ENCODE peak calls at places on chromosomes 5 and 9, in seven cellular contexts. One of them, this sample, is unnamed.

GRCh38 chr5:80874162-80874561 is 86.0 kb upstream of the RASGRF2 start:
- DNase-seq in SW 1271: no peak
- DNase-seq in activated CD8-positive, alpha-beta T cell treated with anti-CD3 and anti-CD28 coated beads for 36 hours: no peak
- DNase-seq in WTC11: no peak
- DNase-seq in H4: no peak
- DNase-seq in DMS79: no peak
- DNase-seq in stomach: no peak
- DNase-seq in this sample: no peak

GRCh38 chr9:69207503-69207902 is 33.4 kb downstream of the TJP2 start:
- DNase-seq in activated CD8-positive, alpha-beta T cell treated with anti-CD3 and anti-CD28 coated beads for 36 hours: no peak
- DNase-seq in stomach: no peak
- DNase-seq in H4: no peak
- DNase-seq in SW 1271: no peak
- DNase-seq in DMS79: no peak
- DNase-seq in WTC11: no peak
- DNase-seq in this sample: no peak

GRCh38 chr5:6712136-6712581 is 1.1 kb upstream of the TENT4A start:
- DNase-seq in DMS79: no peak
- DNase-seq in stomach: peak
- DNase-seq in SW 1271: peak
- DNase-seq in activated CD8-positive, alpha-beta T cell treated with anti-CD3 and anti-CD28 coated beads for 36 hours: peak
- DNase-seq in H4: peak
- DNase-seq in WTC11: peak
- DNase-seq in this sample: no peak

GRCh38 chr5:387491-388265 is 55.3 kb upstream of the EXOC3 start:
- DNase-seq in activated CD8-positive, alpha-beta T cell treated with anti-CD3 and anti-CD28 coated beads for 36 hours: no peak
- DNase-seq in DMS79: no peak
- DNase-seq in WTC11: no peak
- DNase-seq in SW 1271: no peak
- DNase-seq in H4: no peak
- DNase-seq in stomach: no peak
- DNase-seq in this sample: no peak

GRCh38 chr5:67732471-67732870 is 483.1 kb upstream of the PIK3R1 start:
- DNase-seq in stomach: no peak
- DNase-seq in SW 1271: no peak
- DNase-seq in H4: no peak
- DNase-seq in WTC11: no peak
- DNase-seq in activated CD8-positive, alpha-beta T cell treated with anti-CD3 and anti-CD28 coated beads for 36 hours: no peak
- DNase-seq in DMS79: no peak
- DNase-seq in this sample: no peak

GRCh38 chr9:126564716-126565115 is 49.0 kb upstream of the LMX1B start:
- DNase-seq in DMS79: no peak
- DNase-seq in H4: no peak
- DNase-seq in stomach: no peak
- DNase-seq in WTC11: peak
- DNase-seq in activated CD8-positive, alpha-beta T cell treated with anti-CD3 and anti-CD28 coated beads for 36 hours: peak
- DNase-seq in SW 1271: no peak
- DNase-seq in this sample: no peak

GRCh38 chr9:26745111-26745510 is 147.5 kb downstream of the CAAP1 start:
- DNase-seq in stomach: no peak
- DNase-seq in WTC11: no peak
- DNase-seq in SW 1271: no peak
- DNase-seq in DMS79: no peak
- DNase-seq in activated CD8-positive, alpha-beta T cell treated with anti-CD3 and anti-CD28 coated beads for 36 hours: no peak
- DNase-seq in H4: no peak
- DNase-seq in this sample: no peak

GRCh38 chr9:98994226-98995058 is 50.7 kb downstream of the COL15A1 start:
- DNase-seq in DMS79: peak
- DNase-seq in activated CD8-positive, alpha-beta T cell treated with anti-CD3 and anti-CD28 coated beads for 36 hours: no peak
- DNase-seq in WTC11: no peak
- DNase-seq in stomach: no peak
- DNase-seq in H4: no peak
- DNase-seq in SW 1271: no peak
- DNase-seq in this sample: no peak

GRCh38 chr5:32709789-32710334 is 1.3 kb upstream of the NPR3 start:
- DNase-seq in WTC11: peak
- DNase-seq in H4: peak
- DNase-seq in stomach: peak
- DNase-seq in SW 1271: peak
- DNase-seq in activated CD8-positive, alpha-beta T cell treated with anti-CD3 and anti-CD28 coated beads for 36 hours: peak
- DNase-seq in DMS79: no peak
- DNase-seq in this sample: peak

GRCh38 chr9:113543286-113544000 is 79.9 kb downstream of the RGS3 start:
- DNase-seq in WTC11: no peak
- DNase-seq in DMS79: no peak
- DNase-seq in activated CD8-positive, alpha-beta T cell treated with anti-CD3 and anti-CD28 coated beads for 36 hours: no peak
- DNase-seq in SW 1271: no peak
- DNase-seq in stomach: no peak
- DNase-seq in H4: no peak
- DNase-seq in this sample: no peak

GRCh38 chr5:31944683-31945445 is 229.3 kb downstream of the GOLPH3 start:
- DNase-seq in DMS79: no peak
- DNase-seq in stomach: peak
- DNase-seq in activated CD8-positive, alpha-beta T cell treated with anti-CD3 and anti-CD28 coated beads for 36 hours: no peak
- DNase-seq in H4: no peak
- DNase-seq in WTC11: no peak
- DNase-seq in SW 1271: no peak
- DNase-seq in this sample: no peak

GRCh38 chr9:89349607-89350006 is 31.3 kb downstream of the SECISBP2 start:
- DNase-seq in stomach: no peak
- DNase-seq in SW 1271: no peak
- DNase-seq in H4: no peak
- DNase-seq in WTC11: no peak
- DNase-seq in activated CD8-positive, alpha-beta T cell treated with anti-CD3 and anti-CD28 coated beads for 36 hours: no peak
- DNase-seq in DMS79: no peak
- DNase-seq in this sample: no peak

GRCh38 chr9:104810421-104811339 is 46.8 kb downstream of the NIPSNAP3B start:
- DNase-seq in stomach: peak
- DNase-seq in DMS79: peak
- DNase-seq in activated CD8-positive, alpha-beta T cell treated with anti-CD3 and anti-CD28 coated beads for 36 hours: no peak
- DNase-seq in H4: peak
- DNase-seq in WTC11: peak
- DNase-seq in SW 1271: no peak
- DNase-seq in this sample: no peak

GRCh38 chr9:90894956-90895687 is 93.5 kb downstream of the SYK start:
- DNase-seq in activated CD8-positive, alpha-beta T cell treated with anti-CD3 and anti-CD28 coated beads for 36 hours: peak
- DNase-seq in DMS79: no peak
- DNase-seq in SW 1271: no peak
- DNase-seq in stomach: no peak
- DNase-seq in H4: peak
- DNase-seq in WTC11: peak
- DNase-seq in this sample: no peak